ENCODE peak calls at places on chromosomes 11 and 22, in four cellular contexts. Q, V, X and L are unnamed samples.

GRCh38 chr11:47960015-47960414 is 20.3 kb upstream of the PTPRJ start:
- DNase-seq in Q (no peak), V (peak; percentile 78), X (no peak), L (no peak)

GRCh38 chr11:131674051-131674755 is 303.8 kb downstream of the NTM start:
- DNase-seq in Q (peak; percentile 50), V (peak; percentile 73), X (peak; percentile 79), L (no peak)

GRCh38 chr11:68924073-68924925 is 20.6 kb downstream of the IGHMBP2 start:
- DNase-seq in Q (no peak), V (no peak), X (no peak), L (no peak)

GRCh38 chr11:65827774-65828156 is 6.0 kb upstream of the SNX32 start:
- DNase-seq in Q (no peak), V (no peak), X (no peak), L (no peak)

GRCh38 chr22:24164823-24165379 is 16.4 kb upstream of the SUSD2 start:
- DNase-seq in Q (no peak), V (no peak), X (no peak), L (no peak)

GRCh38 chr22:27768027-27768640 is 33.4 kb downstream of the MN1 start:
- DNase-seq in Q (no peak), V (no peak), X (no peak), L (no peak)

GRCh38 chr11:113985906-113986305 is 11.0 kb downstream of the HTR3A start:
- DNase-seq in Q (no peak), V (no peak), X (no peak), L (no peak)

GRCh38 chr11:134041791-134042696 is 26.8 kb upstream of the JAM3 start:
- DNase-seq in Q (no peak), V (no peak), X (no peak), L (no peak)

GRCh38 chr11:121894581-121894980 is 221.4 kb downstream of the BLID start:
- DNase-seq in Q (no peak), V (no peak), X (peak; percentile 66), L (no peak)

GRCh38 chr22:35258144-35258988 is 1.1 kb downstream of the HMGXB4 start:
- DNase-seq in Q (no peak), V (no peak), X (peak; percentile 25), L (no peak)

GRCh38 chr11:5922749-5923426 is 19.2 kb upstream of the OR56A3 start:
- DNase-seq in Q (no peak), V (no peak), X (peak; percentile 35), L (no peak)

GRCh38 chr11:115459563-115459962 is 44.7 kb downstream of the CADM1 start:
- DNase-seq in Q (no peak), V (no peak), X (no peak), L (no peak)

GRCh38 chr11:19380375-19380774 is 139.6 kb upstream of the E2F8 start:
- DNase-seq in Q (peak; percentile 46), V (no peak), X (peak; percentile 85), L (no peak)

GRCh38 chr11:65425971-65426838 is 3.6 kb downstream of the NEAT1 start:
- DNase-seq in Q (no peak), V (no peak), X (peak; percentile 89), L (no peak)

GRCh38 chr11:57484141-57484710 is 23.9 kb downstream of the RTN4RL2 start:
- DNase-seq in Q (no peak), V (no peak), X (no peak), L (no peak)

GRCh38 chr11:72951193-72951592 is 137.0 kb downstream of the ATG16L2 start:
- DNase-seq in Q (no peak), V (peak; percentile 51), X (peak; percentile 14), L (no peak)

GRCh38 chr11:48083427-48083826 is 103.1 kb downstream of the PTPRJ start:
- DNase-seq in Q (no peak), V (no peak), X (no peak), L (no peak)

GRCh38 chr11:125393331-125393730 is 102.7 kb downstream of the FEZ1 start:
- DNase-seq in Q (no peak), V (no peak), X (no peak), L (no peak)

GRCh38 chr11:98616256-98616655 is 404.5 kb upstream of the CNTN5 start:
- DNase-seq in Q (no peak), V (no peak), X (peak; percentile 52), L (no peak)

GRCh38 chr22:48343461-48343860 is 1484.2 kb downstream of the BRD1 start:
- DNase-seq in Q (no peak), V (no peak), X (no peak), L (no peak)

GRCh38 chr11:38278457-38279141 is 1680.6 kb upstream of the RAG2 start:
- DNase-seq in Q (no peak), V (no peak), X (no peak), L (no peak)

GRCh38 chr11:22657101-22657694 is 9.2 kb upstream of the GAS2 start:
- DNase-seq in Q (no peak), V (no peak), X (no peak), L (no peak)

GRCh38 chr11:76670475-76671235 is at the start of gene LRRC32:
- DNase-seq in Q (no peak), V (peak; percentile 72), X (no peak), L (no peak)

GRCh38 chr22:30221121-30221992 is 25.2 kb downstream of the LIF start:
- DNase-seq in Q (no peak), V (no peak), X (no peak), L (no peak)

GRCh38 chr11:74731301-74732094 is at the start of gene CHRDL2:
- DNase-seq in Q (no peak), V (no peak), X (no peak), L (no peak)

GRCh38 chr22:28442264-28442950 is 237.2 kb downstream of the TTC28 start:
- DNase-seq in Q (peak; percentile 61), V (peak; percentile 88), X (no peak), L (no peak)

GRCh38 chr11:120601566-120601965 is 90.0 kb downstream of the GRIK4 start:
- DNase-seq in Q (no peak), V (no peak), X (peak; percentile 12), L (no peak)

GRCh38 chr22:44292007-44292370 is 20.8 kb downstream of the SHISAL1 start:
- DNase-seq in Q (no peak), V (no peak), X (no peak), L (no peak)

GRCh38 chr22:48756146-48757111 is 1071.2 kb downstream of the BRD1 start:
- DNase-seq in Q (peak; percentile 38), V (peak; percentile 31), X (no peak), L (no peak)

GRCh38 chr22:24146791-24147353 is 34.4 kb upstream of the SUSD2 start:
- DNase-seq in Q (peak; percentile 94), V (no peak), X (no peak), L (no peak)

GRCh38 chr11:37712246-37712645 is 1114.2 kb upstream of the RAG2 start:
- DNase-seq in Q (no peak), V (no peak), X (peak; percentile 20), L (no peak)

GRCh38 chr11:2830886-2831285 is 54.7 kb downstream of the CDKN1C start:
- DNase-seq in Q (no peak), V (peak; percentile 27), X (no peak), L (no peak)

GRCh38 chr22:35957589-35957988 is 71.0 kb downstream of the RBFOX2 start:
- DNase-seq in Q (no peak), V (no peak), X (no peak), L (no peak)

GRCh38 chr11:92211576-92212167 is 12.9 kb upstream of the FAT3 start:
- DNase-seq in Q (no peak), V (no peak), X (peak; percentile 45), L (no peak)

GRCh38 chr11:62411524-62411923 is 7.3 kb upstream of the SCGB1A1 start:
- DNase-seq in Q (no peak), V (no peak), X (no peak), L (no peak)

GRCh38 chr11:109037856-109038780 is 373.2 kb downstream of the DDX10 start:
- DNase-seq in Q (peak; percentile 39), V (no peak), X (peak; percentile 36), L (no peak)

GRCh38 chr11:12163181-12163841 is 52.9 kb downstream of the MICAL2 start:
- DNase-seq in Q (peak; percentile 90), V (no peak), X (peak; percentile 46), L (peak; percentile 51)

DNA sequence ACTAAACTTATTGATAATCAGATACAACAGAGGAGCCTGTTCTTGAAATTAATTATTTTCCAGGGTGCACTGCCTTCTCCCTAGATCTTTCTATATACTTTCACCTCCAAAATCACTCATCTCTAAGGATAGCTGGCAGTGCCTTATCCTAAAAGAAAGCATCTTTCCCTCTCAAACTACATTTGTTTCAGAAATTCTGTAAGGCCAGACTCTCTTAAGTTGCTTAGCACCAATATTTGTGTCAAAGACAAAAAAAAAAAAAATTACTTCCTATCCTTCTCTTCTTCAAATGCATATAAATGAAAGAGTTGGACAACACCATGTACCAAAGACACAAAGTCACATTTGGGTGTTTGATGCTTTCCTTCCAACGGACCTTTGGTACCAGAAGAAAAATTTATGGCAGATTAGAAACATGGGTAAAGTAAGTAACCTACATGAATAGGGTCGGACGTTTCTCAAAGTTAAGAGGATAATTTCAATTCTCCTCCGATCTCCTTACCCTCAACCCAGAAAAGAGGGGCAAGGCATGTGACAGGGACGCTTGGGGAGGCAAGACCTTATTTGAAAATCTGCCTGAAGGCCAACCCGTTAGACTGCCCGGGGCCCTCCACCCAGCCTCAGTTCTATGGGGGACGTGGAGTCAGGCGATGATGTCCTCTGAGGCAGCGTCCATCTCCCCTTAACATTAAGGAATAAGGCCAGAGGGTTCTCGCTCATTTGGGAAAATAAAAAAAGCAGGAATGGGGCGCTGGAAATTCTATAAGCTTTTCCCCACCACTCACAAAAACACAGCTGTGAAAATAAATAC is 66.3 kb downstream of the ETS1 start:
- DNase-seq in Q (no peak), V (no peak), X (no peak), L (no peak)
- H3K36me3 ChIP-seq in Q (peaks cover 12% of the 10 kb centered on the region), V (no peaks in the 10 kb centered on the region), X (no peaks in the 10 kb centered on the region), L (no peaks in the 10 kb centered on the region)

GRCh38 chr11:45918331-45918941 is 759 bp upstream of the PEX16 start:
- DNase-seq in Q (peak; percentile 88), V (peak; percentile 90), X (peak; percentile 70), L (peak; percentile 33)
- H3K4me1 ChIP-seq in Q (peaks cover 26% of the 10 kb centered on the region), V (peaks cover 52% of the 10 kb centered on the region), X (peaks cover 3% of the 10 kb centered on the region), L (peaks cover 32% of the 10 kb centered on the region)

DNA sequence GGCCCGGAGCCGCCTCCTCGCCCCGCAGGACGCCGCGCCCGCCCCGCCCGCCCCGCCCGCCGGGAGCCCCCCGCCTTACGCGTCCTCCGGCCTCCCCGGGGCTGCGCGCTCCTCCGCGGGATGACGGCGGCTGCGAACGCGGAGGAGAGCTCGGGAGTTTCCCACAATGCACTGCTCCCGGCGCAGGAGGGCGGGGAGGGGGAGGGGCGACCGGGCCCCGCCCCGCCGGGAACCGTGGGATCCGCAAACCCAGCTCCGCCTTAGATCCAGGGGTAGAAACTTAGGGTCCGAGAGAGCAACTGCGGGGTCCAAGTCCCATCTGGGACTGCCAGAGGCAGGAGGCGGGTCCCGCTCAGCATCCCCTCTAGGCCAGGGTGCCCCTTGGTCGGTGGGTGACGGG is at the start of gene CEND1:
- DNase-seq in Q (no peak), V (no peak), X (no peak), L (no peak)
- H3K4me3 ChIP-seq in Q (no peak within 1 kb of the TSS), V (no peak within 1 kb of the TSS), X (no peak within 1 kb of the TSS), L (no peak within 1 kb of the TSS)

DNA sequence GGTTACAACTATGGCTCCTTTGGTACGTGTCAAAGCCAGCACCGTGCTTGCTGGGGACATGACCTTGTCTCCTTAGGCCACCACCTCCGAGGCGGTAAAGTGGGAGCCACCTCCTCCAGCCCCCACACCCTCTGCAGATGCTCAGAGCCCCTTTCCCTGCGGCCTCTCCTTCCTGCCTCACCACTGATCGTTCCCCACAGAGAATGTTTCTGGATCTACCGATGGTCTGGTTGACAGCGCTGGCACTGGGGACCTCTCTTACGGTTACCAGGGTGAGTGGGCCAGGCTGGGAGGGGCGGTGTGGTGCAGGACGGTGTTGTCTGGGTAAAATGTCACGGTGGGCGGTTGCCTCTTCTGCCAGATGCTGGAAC is 8.9 kb downstream of the SIDT2 start:
- DNase-seq in Q (no peak), V (no peak), X (no peak), L (no peak)
- H3K36me3 ChIP-seq in Q (no peaks in the 10 kb centered on the region), V (peaks cover 78% of the 10 kb centered on the region), X (no peaks in the 10 kb centered on the region), L (peaks cover 46% of the 10 kb centered on the region)